ENCODE peak calls at places on chromosomes 11 and 22, in eight cellular contexts. X, D, H, L, P, F, U and W are unnamed samples.

GRCh38 chr11:68904458-68904847 is 762 bp downstream of the IGHMBP2 start:
- DNase-seq in X (peak; percentile 41), D (no peak), H (peak; percentile 30), L (peak; percentile 11), P (no peak), F (no peak), U (peak; percentile 36), W (no peak)

GRCh38 chr22:45240810-45241631 is at the start of gene KIAA0930:
- DNase-seq in X (peak; percentile 75), D (peak; percentile 44), H (peak; percentile 86), L (peak; percentile 79), P (peak; percentile 64), F (peak; percentile 65), U (peak; percentile 77), W (peak; percentile 83)

GRCh38 chr11:11148104-11148509 is 204.9 kb downstream of the CSNK2A3 start:
- DNase-seq in X (peak; percentile 86), D (peak; percentile 32), H (peak; percentile 84), L (peak; percentile 93), P (peak; percentile 85), F (peak; percentile 63), U (peak; percentile 14), W (peak; percentile 61)

GRCh38 chr22:49365910-49366309 is 461.8 kb downstream of the BRD1 start:
- DNase-seq in X (no peak), D (no peak), H (no peak), L (no peak), P (no peak), F (no peak), U (no peak), W (no peak)

GRCh38 chr22:37457093-37457893 is 28.9 kb downstream of the MFNG start:
- DNase-seq in X (peak; percentile 38), D (peak; percentile 85), H (peak; percentile 64), L (peak; percentile 71), P (peak; percentile 53), F (peak; percentile 81), U (peak; percentile 54), W (peak; percentile 85)

GRCh38 chr11:106344392-106344791 is 266.9 kb downstream of the AASDHPPT start:
- DNase-seq in X (no peak), D (no peak), H (no peak), L (peak; percentile 78), P (peak; percentile 85), F (no peak), U (no peak), W (no peak)

GRCh38 chr11:129225190-129225589 is 33.1 kb upstream of the ARHGAP32 start:
- DNase-seq in X (no peak), D (peak; percentile 84), H (no peak), L (peak; percentile 75), P (peak; percentile 57), F (no peak), U (no peak), W (no peak)

GRCh38 chr22:44947029-44947428 is 62.8 kb downstream of the PHF21B start:
- DNase-seq in X (no peak), D (no peak), H (no peak), L (no peak), P (no peak), F (no peak), U (no peak), W (no peak)

GRCh38 chr11:64851831-64852337 is 7.4 kb upstream of the CDC42BPG start:
- DNase-seq in X (no peak), D (no peak), H (no peak), L (no peak), P (no peak), F (no peak), U (no peak), W (no peak)

GRCh38 chr11:64848214-64848778 is 3.8 kb upstream of the CDC42BPG start:
- DNase-seq in X (no peak), D (no peak), H (no peak), L (no peak), P (no peak), F (no peak), U (no peak), W (no peak)

GRCh38 chr11:64850979-64851567 is 6.6 kb upstream of the CDC42BPG start:
- DNase-seq in X (no peak), D (no peak), H (no peak), L (no peak), P (peak; percentile 50), F (no peak), U (no peak), W (no peak)

GRCh38 chr11:64848779-64849599 is 4.5 kb upstream of the CDC42BPG start:
- DNase-seq in X (no peak), D (peak; percentile 66), H (no peak), L (no peak), P (no peak), F (no peak), U (no peak), W (peak; percentile 88)

DNA sequence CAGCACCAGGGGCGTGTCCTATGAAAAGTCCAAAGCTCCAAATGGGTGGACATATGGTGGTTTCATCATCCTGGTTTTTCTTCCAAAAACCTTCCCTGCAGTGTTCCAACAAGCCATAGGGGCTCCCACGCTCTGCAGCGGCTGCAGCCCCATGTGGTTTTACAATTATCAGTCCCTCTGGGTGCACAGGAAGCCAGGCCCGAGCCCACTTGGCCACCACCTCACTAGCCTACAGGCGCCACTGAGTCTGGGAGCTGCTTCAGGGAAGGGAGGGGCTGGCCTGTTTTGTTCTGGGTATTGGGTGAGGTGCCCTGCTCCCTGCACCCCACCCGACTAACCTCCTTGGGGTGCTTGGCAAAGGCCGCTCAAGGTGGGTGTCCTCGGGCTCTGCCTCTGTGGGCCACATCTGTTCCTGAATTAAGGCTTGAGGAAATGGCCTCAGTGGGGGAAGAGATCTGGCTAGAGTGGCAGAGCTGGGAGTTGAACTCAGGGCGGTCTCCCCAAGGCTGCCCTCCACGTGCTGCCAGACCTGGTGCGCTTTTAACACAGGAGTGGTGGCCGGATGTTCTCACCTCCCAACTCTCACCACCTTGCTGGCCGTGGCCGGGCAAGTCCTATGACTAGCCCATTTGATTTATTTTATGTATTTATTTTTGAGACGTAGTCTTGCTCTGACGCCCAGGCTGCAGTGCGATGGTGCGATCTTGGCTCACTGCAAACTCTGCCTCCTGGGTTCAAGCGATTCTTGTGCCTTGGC is 5.3 kb upstream of the CDC42BPG start:
- DNase-seq in X (no peak), D (no peak), H (peak; percentile 73), L (peak; percentile 76), P (peak; percentile 69), F (no peak), U (no peak), W (no peak)
- H3K4me1 ChIP-seq in X (peaks cover 72% of the 10 kb centered on the region), D (peaks cover 38% of the 10 kb centered on the region), H (peaks cover 79% of the 10 kb centered on the region), L (peaks cover 6% of the 10 kb centered on the region), P (peaks cover 25% of the 10 kb centered on the region), F (peaks cover 67% of the 10 kb centered on the region), U (peaks cover 2% of the 10 kb centered on the region), W (peaks cover 42% of the 10 kb centered on the region)

GRCh38 chr22:22112533-22113294 is 130.1 kb upstream of the TOP3B start:
- DNase-seq in X (no peak), D (no peak), H (no peak), L (no peak), P (no peak), F (no peak), U (no peak), W (no peak)

GRCh38 chr22:22111267-22111751 is 128.7 kb upstream of the TOP3B start:
- DNase-seq in X (no peak), D (peak; percentile 83), H (no peak), L (peak; percentile 58), P (peak; percentile 42), F (no peak), U (no peak), W (no peak)

GRCh38 chr22:22110548-22111266 is 128.1 kb upstream of the TOP3B start:
- DNase-seq in X (no peak), D (peak; percentile 73), H (no peak), L (peak; percentile 70), P (peak; percentile 60), F (no peak), U (peak; percentile 53), W (peak; percentile 17)

GRCh38 chr22:22111983-22112382 is 129.4 kb upstream of the TOP3B start:
- DNase-seq in X (no peak), D (no peak), H (no peak), L (no peak), P (no peak), F (no peak), U (no peak), W (no peak)

GRCh38 chr22:22109693-22110466 is 127.3 kb upstream of the TOP3B start:
- DNase-seq in X (no peak), D (peak; percentile 12), H (no peak), L (no peak), P (no peak), F (no peak), U (no peak), W (no peak)
- TF ChIP-seq CTCF in X (no peak), D (peak; percentile 53), H (no peak), L (peak; percentile 23), P (no peak), F (no peak), U (peak; percentile 44), W (no peak)

GRCh38 chr11:6599884-6600390 is 3.5 kb downstream of the RRP8 start:
- DNase-seq in X (no peak), D (no peak), H (no peak), L (no peak), P (no peak), F (peak; percentile 4), U (no peak), W (no peak)

GRCh38 chr11:6602096-6602940 is 1.1 kb downstream of the RRP8 start:
- DNase-seq in X (no peak), D (no peak), H (no peak), L (no peak), P (no peak), F (peak; percentile 3), U (no peak), W (no peak)

GRCh38 chr11:6598555-6598954 is 4.9 kb downstream of the RRP8 start:
- DNase-seq in X (no peak), D (no peak), H (no peak), L (no peak), P (no peak), F (no peak), U (no peak), W (no peak)

GRCh38 chr11:6601041-6601461 is 2.4 kb downstream of the RRP8 start:
- DNase-seq in X (no peak), D (no peak), H (no peak), L (no peak), P (no peak), F (no peak), U (no peak), W (no peak)

GRCh38 chr11:6599449-6599848 is 4.0 kb downstream of the RRP8 start:
- DNase-seq in X (no peak), D (no peak), H (no peak), L (no peak), P (no peak), F (no peak), U (no peak), W (no peak)
- H3K4me1 ChIP-seq in X (peaks cover 54% of the 10 kb centered on the region), D (peaks cover 8% of the 10 kb centered on the region), H (peaks cover 68% of the 10 kb centered on the region), L (peaks cover 20% of the 10 kb centered on the region), P (peaks cover 4% of the 10 kb centered on the region), F (peaks cover 20% of the 10 kb centered on the region), U (no peaks in the 10 kb centered on the region), W (peaks cover 22% of the 10 kb centered on the region)

GRCh38 chr11:75467881-75468280 is 34.9 kb upstream of the KLHL35 start:
- DNase-seq in X (no peak), D (no peak), H (no peak), L (no peak), P (no peak), F (no peak), U (no peak), W (no peak)

GRCh38 chr11:75463106-75463774 is 30.2 kb upstream of the KLHL35 start:
- DNase-seq in X (no peak), D (no peak), H (no peak), L (peak; percentile 35), P (peak; percentile 12), F (no peak), U (no peak), W (no peak)

GRCh38 chr11:75467311-75467710 is 34.3 kb upstream of the KLHL35 start:
- DNase-seq in X (no peak), D (no peak), H (no peak), L (no peak), P (no peak), F (no peak), U (no peak), W (no peak)

GRCh38 chr11:75468534-75469340 is 35.7 kb upstream of the KLHL35 start:
- DNase-seq in X (peak; percentile 38), D (no peak), H (peak; percentile 77), L (peak; percentile 93), P (peak; percentile 92), F (peak; percentile 81), U (no peak), W (peak; percentile 46)

GRCh38 chr11:75465701-75466531 is 32.9 kb upstream of the KLHL35 start:
- DNase-seq in X (no peak), D (no peak), H (no peak), L (peak; percentile 61), P (no peak), F (no peak), U (no peak), W (no peak)
- TF ChIP-seq CTCF in X (no peak), D (no peak), H (no peak), L (no peak), P (no peak), F (no peak), U (no peak), W (no peak)